ENCODE peak calls at places on chromosome X, in nine cellular contexts. F is ELR; P is stimulated activated CD4-positive, alpha-beta T cell treated with anti-CD3 and anti-CD28 coated beads, Interleukin-15, amount 100 ng/mL, for 48 hours; O is NCI-H1105; G is HFF-Myc; B is WERI-Rb-1; R is effector CD4-positive, alpha-beta T cell; L is posterior cingulate gyrus; E is stromal cell of bone marrow. S is an unnamed sample.

GRCh38 chrX:85851418-85851817 is 195.9 kb downstream of the CHM start:
- DNase-seq in F (peak; percentile 22), P (peak; percentile 2), O (no peak), G (no peak), B (peak; percentile 27), R (no peak), L (no peak), E (no peak), S (no peak)

GRCh38 chrX:19698125-19698524 is 182.8 kb upstream of the MAP3K15 start:
- DNase-seq in F (peak; percentile 35), P (no peak), O (no peak), G (no peak), B (no peak), R (no peak), L (no peak), E (peak; percentile 52), S (no peak)

GRCh38 chrX:103718120-103718519 is 7.4 kb downstream of the TMEM31 start:
- DNase-seq in F (no peak), P (no peak), O (no peak), G (no peak), B (no peak), R (no peak), L (no peak), E (no peak), S (no peak)

GRCh38 chrX:47201545-47201944 is 7.9 kb downstream of the UBA1 start:
- DNase-seq in F (no peak), P (no peak), O (no peak), G (no peak), B (no peak), R (no peak), L (peak; percentile 2), E (no peak), S (no peak)

GRCh38 chrX:143634701-143635442 is 1.0 kb downstream of the SLITRK4 start:
- DNase-seq in F (no peak), P (no peak), O (no peak), G (no peak), B (no peak), R (no peak), L (peak; percentile 80), E (no peak), S (no peak)

GRCh38 chrX:46433892-46434291 is 111.3 kb downstream of the ZNF674 start:
- DNase-seq in F (no peak), P (no peak), O (no peak), G (no peak), B (no peak), R (no peak), L (no peak), E (no peak), S (no peak)

GRCh38 chrX:12610079-12610478 is 181.1 kb upstream of the PRPS2 start:
- DNase-seq in F (peak; percentile 86), P (no peak), O (no peak), G (no peak), B (no peak), R (no peak), L (no peak), E (peak; percentile 73), S (no peak)

GRCh38 chrX:133849676-133850075 is 135.7 kb downstream of the GPC3 start:
- DNase-seq in F (no peak), P (no peak), O (no peak), G (no peak), B (no peak), R (no peak), L (no peak), E (no peak), S (no peak)

GRCh38 chrX:123436512-123436911 is 252.4 kb downstream of the GRIA3 start:
- DNase-seq in F (no peak), P (no peak), O (no peak), G (no peak), B (no peak), R (no peak), L (no peak), E (no peak), S (no peak)

GRCh38 chrX:10038585-10038984 is 71.4 kb downstream of the CLDN34 start:
- DNase-seq in F (no peak), P (no peak), O (no peak), G (no peak), B (no peak), R (no peak), L (no peak), E (no peak), S (no peak)

GRCh38 chrX:21394792-21395191 is 20.6 kb downstream of the CNKSR2 start:
- DNase-seq in F (no peak), P (no peak), O (no peak), G (no peak), B (no peak), R (no peak), L (no peak), E (no peak), S (no peak)

GRCh38 chrX:154359362-154360154 is 14.9 kb downstream of the FLNA start:
- DNase-seq in F (no peak), P (no peak), O (no peak), G (no peak), B (no peak), R (no peak), L (no peak), E (no peak), S (no peak)

GRCh38 chrX:110417128-110417527 is 58.5 kb downstream of the RTL9 start:
- DNase-seq in F (no peak), P (no peak), O (no peak), G (no peak), B (no peak), R (no peak), L (no peak), E (no peak), S (no peak)

GRCh38 chrX:50211510-50211909 is 6.9 kb downstream of the CCNB3 start:
- DNase-seq in F (peak; percentile 17), P (no peak), O (no peak), G (no peak), B (peak; percentile 10), R (no peak), L (no peak), E (no peak), S (no peak)

GRCh38 chrX:46758163-46758955 is 559 bp downstream of the SLC9A7 start:
- DNase-seq in F (peak; percentile 37), P (no peak), O (no peak), G (no peak), B (peak; percentile 22), R (no peak), L (no peak), E (no peak), S (peak; percentile 2)

GRCh38 chrX:41718481-41719245 is 5.3 kb upstream of the GPR82 start:
- DNase-seq in F (no peak), P (no peak), O (no peak), G (no peak), B (no peak), R (no peak), L (no peak), E (no peak), S (no peak)

GRCh38 chrX:255923-256331 is 25.3 kb upstream of the PLCXD1 start:
- DNase-seq in F (no peak), P (no peak), O (no peak), G (no peak), B (peak; percentile 6), R (no peak), L (peak; percentile 62), E (no peak), S (no peak)

GRCh38 chrX:53674581-53674980 is 11.9 kb downstream of the HUWE1 start:
- DNase-seq in F (no peak), P (no peak), O (no peak), G (no peak), B (no peak), R (no peak), L (no peak), E (no peak), S (no peak)

GRCh38 chrX:10156199-10157031 is at the start of gene CLCN4:
- DNase-seq in F (no peak), P (no peak), O (no peak), G (no peak), B (peak; percentile 67), R (no peak), L (peak; percentile 91), E (peak; percentile 26), S (no peak)

GRCh38 chrX:47581731-47582647 is at the start of gene TIMP1:
- DNase-seq in F (peak; percentile 94), P (peak; percentile 78), O (no peak), G (peak; percentile 66), B (no peak), R (peak; percentile 61), L (peak; percentile 93), E (peak; percentile 90), S (peak; percentile 67)

GRCh38 chrX:26649534-26649933 is 433.6 kb downstream of the MAGEB5 start:
- DNase-seq in F (peak; percentile 24), P (peak; percentile 5), O (no peak), G (no peak), B (no peak), R (no peak), L (no peak), E (no peak), S (no peak)

GRCh38 chrX:53717205-53717604 is 30.7 kb upstream of the HUWE1 start:
- DNase-seq in F (no peak), P (no peak), O (no peak), G (no peak), B (no peak), R (no peak), L (no peak), E (no peak), S (no peak)

GRCh38 chrX:24662344-24662743 is 15.2 kb upstream of the PCYT1B start:
- DNase-seq in F (no peak), P (no peak), O (no peak), G (no peak), B (no peak), R (no peak), L (no peak), E (no peak), S (no peak)

GRCh38 chrX:154458116-154458953 is at the start of gene PLXNA3:
- DNase-seq in F (peak; percentile 48), P (peak; percentile 42), O (peak; percentile 64), G (no peak), B (peak; percentile 55), R (peak; percentile 60), L (no peak), E (no peak), S (peak; percentile 67)

GRCh38 chrX:72609313-72609712 is 36.7 kb upstream of the HDAC8 start:
- DNase-seq in F (peak; percentile 31), P (no peak), O (no peak), G (no peak), B (no peak), R (no peak), L (no peak), E (no peak), S (no peak)

GRCh38 chrX:39652336-39652735 is 445.4 kb downstream of the BCOR start:
- DNase-seq in F (peak; percentile 29), P (peak; percentile 10), O (no peak), G (no peak), B (no peak), R (no peak), L (no peak), E (no peak), S (no peak)